ENCODE peak calls at places on chromosomes 12 and 14, in four cellular contexts. B is A549, I is K562, N is HCT116. W is an unnamed sample.

GRCh38 chr12:40760821-40761220 is 68.6 kb downstream of the CNTN1 start:
- DNase-seq in B (no peak), I (no peak), N (no peak), W (no peak)

GRCh38 chr12:91077228-91077954 is 19.6 kb upstream of the KERA start:
- DNase-seq in B (no peak), I (no peak), N (no peak), W (no peak)

GRCh38 chr14:99436247-99437180 is 44.1 kb downstream of the SETD3 start:
- DNase-seq in B (no peak), I (no peak), N (no peak), W (no peak)

GRCh38 chr14:35134329-35135123 is 12.2 kb downstream of the PRORP start:
- DNase-seq in B (no peak), I (no peak), N (no peak), W (no peak)

GRCh38 chr12:3668479-3669165 is 84.3 kb downstream of the CRACR2A start:
- DNase-seq in B (no peak), I (no peak), N (no peak), W (no peak)

GRCh38 chr14:37253905-37254304 is 56.2 kb downstream of the MIPOL1 start:
- DNase-seq in B (no peak), I (no peak), N (no peak), W (no peak)

GRCh38 chr14:26414933-26415332 is 182.9 kb downstream of the NOVA1 start:
- DNase-seq in B (peak; percentile 2), I (no peak), N (no peak), W (no peak)

GRCh38 chr12:89194683-89195082 is 157.6 kb downstream of the DUSP6 start:
- DNase-seq in B (no peak), I (no peak), N (no peak), W (no peak)

GRCh38 chr14:48731260-48731659 is 854.9 kb downstream of the RPS29 start:
- DNase-seq in B (no peak), I (no peak), N (no peak), W (no peak)

GRCh38 chr14:51004352-51004800 is 60.1 kb upstream of the PYGL start:
- DNase-seq in B (peak; percentile 73), I (no peak), N (no peak), W (peak; percentile 56)

GRCh38 chr14:31692376-31692781 is 131.2 kb downstream of the NUBPL start:
- DNase-seq in B (no peak), I (no peak), N (no peak), W (no peak)

GRCh38 chr12:6375269-6376078 is at the start of gene SCNN1A:
- DNase-seq in B (no peak), I (no peak), N (no peak), W (no peak)

GRCh38 chr12:93080452-93080851 is 151.4 kb upstream of the EEA1 start:
- DNase-seq in B (no peak), I (no peak), N (no peak), W (no peak)

GRCh38 chr14:55698051-55698450 is 118.0 kb downstream of the KTN1 start:
- DNase-seq in B (peak; percentile 83), I (no peak), N (no peak), W (no peak)

GRCh38 chr14:64187331-64187730 is 106.8 kb downstream of the ESR2 start:
- DNase-seq in B (no peak), I (no peak), N (no peak), W (no peak)

GRCh38 chr12:4943067-4943937 is 33.6 kb downstream of the KCNA1 start:
- DNase-seq in B (no peak), I (no peak), N (no peak), W (no peak)

GRCh38 chr12:57751432-57751787 is 700 bp downstream of the CDK4 start:
- DNase-seq in B (no peak), I (no peak), N (no peak), W (peak; percentile 30)

GRCh38 chr14:86646688-86647687 is 1117.0 kb downstream of the FLRT2 start:
- DNase-seq in B (peak; percentile 17), I (no peak), N (no peak), W (peak; percentile 23)

GRCh38 chr14:79480212-79480611 is 731.1 kb downstream of the DIO2 start:
- DNase-seq in B (no peak), I (no peak), N (no peak), W (no peak)

GRCh38 chr12:24049771-24050170 is 100.3 kb upstream of the SOX5 start:
- DNase-seq in B (no peak), I (no peak), N (no peak), W (no peak)

GRCh38 chr12:51419473-51420228 is 5.0 kb upstream of the SLC4A8 start:
- DNase-seq in B (peak; percentile 21), I (peak; percentile 25), N (no peak), W (no peak)

GRCh38 chr12:48442191-48442828 is 30.0 kb upstream of the ANP32D start:
- DNase-seq in B (peak; percentile 41), I (no peak), N (peak; percentile 3), W (peak; percentile 8)

GRCh38 chr14:101783260-101784016 is 21.9 kb downstream of the PPP2R5C start:
- DNase-seq in B (no peak), I (no peak), N (no peak), W (no peak)

GRCh38 chr12:51377099-51377984 is 13.9 kb downstream of the GALNT6 start:
- DNase-seq in B (no peak), I (no peak), N (no peak), W (no peak)

GRCh38 chr12:11794751-11795150 is 145.3 kb downstream of the ETV6 start:
- DNase-seq in B (no peak), I (no peak), N (no peak), W (no peak)

GRCh38 chr12:52382854-52383253 is 2.6 kb downstream of the KRT84 start:
- DNase-seq in B (no peak), I (no peak), N (no peak), W (no peak)

GRCh38 chr12:55067701-55068100 is 47.9 kb downstream of the NEUROD4 start:
- DNase-seq in B (no peak), I (no peak), N (no peak), W (no peak)

GRCh38 chr12:42484996-42485395 is 104.5 kb downstream of the PRICKLE1 start:
- DNase-seq in B (no peak), I (no peak), N (no peak), W (no peak)

GRCh38 chr14:85531141-85531593 is 1.2 kb downstream of the FLRT2 start:
- DNase-seq in B (peak; percentile 79), I (no peak), N (no peak), W (no peak)

GRCh38 chr12:124380793-124381453 is 86.0 kb downstream of the RFLNA start:
- DNase-seq in B (no peak), I (no peak), N (no peak), W (peak; percentile 44)

GRCh38 chr12:106722854-106723253 is 51.6 kb upstream of the RIC8B start:
- DNase-seq in B (no peak), I (no peak), N (no peak), W (no peak)
- TF ChIP-seq CTCF in B (no peak), I (peak; percentile 38), N (no peak), W (no peak)

DNA sequence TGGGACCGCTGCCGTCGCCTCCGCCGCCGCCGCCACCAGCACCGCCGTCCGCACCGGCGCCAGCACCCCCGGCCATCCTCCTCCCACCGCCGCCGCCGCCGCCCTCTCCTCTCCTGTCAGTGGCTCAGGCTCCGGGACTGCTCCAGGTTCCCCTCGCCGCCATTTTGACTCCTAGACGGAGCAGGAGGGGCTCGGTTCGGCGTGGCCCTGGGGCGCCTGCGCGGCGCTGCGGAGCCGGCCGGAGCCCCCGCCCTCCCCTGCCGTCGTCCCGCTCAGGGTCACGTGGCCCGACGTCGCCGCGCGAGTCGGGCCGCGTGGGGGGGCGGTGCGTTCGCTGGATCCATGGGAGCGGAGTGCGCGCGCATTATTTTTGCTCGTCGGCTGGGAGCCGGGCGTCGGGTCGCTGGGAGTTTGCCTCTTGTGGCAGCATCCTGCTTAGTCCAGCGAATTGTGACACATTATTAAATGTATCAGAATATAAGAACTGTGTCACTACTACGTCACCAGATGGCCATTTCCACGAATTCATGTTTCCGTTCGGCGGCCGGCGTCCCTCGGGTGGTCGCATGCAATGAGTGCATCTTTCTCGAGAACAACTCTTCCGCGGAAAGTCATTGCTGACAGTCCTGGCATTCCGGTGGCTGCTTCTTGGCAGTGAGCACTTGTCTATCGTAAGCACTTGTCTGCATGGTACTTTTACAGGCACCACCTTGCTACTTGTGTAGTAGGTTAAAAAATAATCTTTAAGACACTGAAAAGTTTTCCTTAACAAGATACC is at the start of gene BTBD7:
- DNase-seq in B (peak; percentile 96), I (peak; percentile 88), N (peak; percentile 90), W (peak; percentile 95)
- TF ChIP-seq POLR2A in B (peak; percentile 53), I (peak; percentile 65), N (peak; percentile 83), W (peak; percentile 73)

GRCh38 chr12:27003421-27004311 is 10.5 kb downstream of the TM7SF3 start:
- DNase-seq in B (no peak), I (no peak), N (no peak), W (no peak)
- TF ChIP-seq MAX in B (no peak), I (no peak), N (no peak), W (no peak)

DNA sequence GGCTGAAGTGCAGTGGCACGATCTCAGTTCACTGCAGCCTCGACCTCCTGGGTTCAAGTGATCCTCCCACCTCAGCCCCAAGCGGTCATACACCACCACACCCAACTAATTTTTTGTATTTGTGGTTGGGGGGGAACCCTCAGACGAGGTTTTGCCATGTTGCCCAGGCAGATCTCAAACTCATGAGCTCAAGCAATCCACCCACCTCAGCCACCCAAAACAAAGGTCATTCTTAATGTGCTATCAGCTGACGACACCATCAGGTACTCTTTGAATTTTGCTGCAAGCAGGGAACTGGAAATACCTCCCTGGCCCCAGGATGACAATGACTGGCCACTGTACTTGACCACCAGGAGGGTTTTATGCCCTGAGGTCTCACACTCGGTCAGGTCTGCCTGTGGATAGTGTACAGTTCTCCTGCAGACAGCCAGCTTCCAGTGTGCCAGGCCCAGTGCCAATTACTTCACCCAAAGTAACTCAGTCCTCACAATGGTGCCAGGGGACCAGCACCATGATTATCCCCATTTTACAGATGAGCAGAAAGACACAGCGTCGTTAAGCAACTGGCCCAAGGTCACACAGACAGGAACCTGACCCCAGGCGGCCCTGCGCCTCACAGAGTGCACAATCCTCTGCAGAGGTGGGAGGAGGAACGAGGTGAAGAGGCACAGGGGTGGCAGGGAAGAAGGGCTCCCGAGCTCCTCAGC is 42.9 kb downstream of the ITPK1 start:
- DNase-seq in B (no peak), I (no peak), N (no peak), W (peak; percentile 36)
- TF ChIP-seq CTCF in B (no peak), I (no peak), N (no peak), W (no peak)